ENCODE peak calls at places on chromosomes 16 and 17, in six cellular contexts. One of them, this sample, is unnamed.

GRCh38 chr16:58026139-58026704 is 668 bp downstream of the MMP15 start:
- DNase-seq in NCI-H1105: no peak
- DNase-seq in NCI-H1694: no peak
- DNase-seq in activated CD4-positive, alpha-beta T cell treated with anti-CD3 and anti-CD28 coated beads, Interleukin-2, amount 50 U/mL, for 24 hours: no peak
- DNase-seq in left ventricle myocardium inferior: peak; percentile 66
- DNase-seq in HTR-8/SVneo: peak; percentile 41
- DNase-seq in this sample: no peak

GRCh38 chr17:63998721-63999679 is 849 bp downstream of the PRR29 start:
- DNase-seq in NCI-H1105: no peak
- DNase-seq in NCI-H1694: no peak
- DNase-seq in activated CD4-positive, alpha-beta T cell treated with anti-CD3 and anti-CD28 coated beads, Interleukin-2, amount 50 U/mL, for 24 hours: no peak
- DNase-seq in left ventricle myocardium inferior: no peak
- DNase-seq in HTR-8/SVneo: no peak
- DNase-seq in this sample: no peak

GRCh38 chr17:63819585-63820537 is 7.4 kb upstream of the PSMC5 start:
- DNase-seq in NCI-H1105: no peak
- DNase-seq in NCI-H1694: no peak
- DNase-seq in activated CD4-positive, alpha-beta T cell treated with anti-CD3 and anti-CD28 coated beads, Interleukin-2, amount 50 U/mL, for 24 hours: no peak
- DNase-seq in left ventricle myocardium inferior: peak; percentile 13
- DNase-seq in HTR-8/SVneo: no peak
- DNase-seq in this sample: no peak

GRCh38 chr16:31081428-31082351 is 7.1 kb downstream of the PRSS53 start:
- DNase-seq in NCI-H1105: no peak
- DNase-seq in NCI-H1694: no peak
- DNase-seq in activated CD4-positive, alpha-beta T cell treated with anti-CD3 and anti-CD28 coated beads, Interleukin-2, amount 50 U/mL, for 24 hours: no peak
- DNase-seq in left ventricle myocardium inferior: no peak
- DNase-seq in HTR-8/SVneo: no peak
- DNase-seq in this sample: no peak

GRCh38 chr17:41404024-41404651 is 6.7 kb upstream of the KRT31 start:
- DNase-seq in NCI-H1105: peak; percentile 65
- DNase-seq in NCI-H1694: no peak
- DNase-seq in activated CD4-positive, alpha-beta T cell treated with anti-CD3 and anti-CD28 coated beads, Interleukin-2, amount 50 U/mL, for 24 hours: peak; percentile 4
- DNase-seq in left ventricle myocardium inferior: no peak
- DNase-seq in HTR-8/SVneo: peak; percentile 88
- DNase-seq in this sample: peak; percentile 56

GRCh38 chr16:70428178-70428998 is 10.5 kb downstream of the ST3GAL2 start:
- DNase-seq in NCI-H1105: no peak
- DNase-seq in NCI-H1694: no peak
- DNase-seq in activated CD4-positive, alpha-beta T cell treated with anti-CD3 and anti-CD28 coated beads, Interleukin-2, amount 50 U/mL, for 24 hours: no peak
- DNase-seq in left ventricle myocardium inferior: peak; percentile 97
- DNase-seq in HTR-8/SVneo: peak; percentile 97
- DNase-seq in this sample: no peak

GRCh38 chr16:25443994-25444393 is 186.3 kb upstream of the ZKSCAN2 start:
- DNase-seq in NCI-H1105: no peak
- DNase-seq in NCI-H1694: no peak
- DNase-seq in activated CD4-positive, alpha-beta T cell treated with anti-CD3 and anti-CD28 coated beads, Interleukin-2, amount 50 U/mL, for 24 hours: no peak
- DNase-seq in left ventricle myocardium inferior: no peak
- DNase-seq in HTR-8/SVneo: no peak
- DNase-seq in this sample: no peak

GRCh38 chr17:8300629-8301242 is 5.5 kb upstream of the SLC25A35 start:
- DNase-seq in NCI-H1105: peak; percentile 74
- DNase-seq in NCI-H1694: peak; percentile 54
- DNase-seq in activated CD4-positive, alpha-beta T cell treated with anti-CD3 and anti-CD28 coated beads, Interleukin-2, amount 50 U/mL, for 24 hours: peak; percentile 31
- DNase-seq in left ventricle myocardium inferior: peak; percentile 39
- DNase-seq in HTR-8/SVneo: peak; percentile 90
- DNase-seq in this sample: peak; percentile 22

GRCh38 chr16:3549906-3550305 is 27.3 kb downstream of the NLRC3 start:
- DNase-seq in NCI-H1105: no peak
- DNase-seq in NCI-H1694: no peak
- DNase-seq in activated CD4-positive, alpha-beta T cell treated with anti-CD3 and anti-CD28 coated beads, Interleukin-2, amount 50 U/mL, for 24 hours: no peak
- DNase-seq in left ventricle myocardium inferior: no peak
- DNase-seq in HTR-8/SVneo: no peak
- DNase-seq in this sample: no peak

GRCh38 chr16:2473999-2474876 is 689 bp upstream of the TBC1D24 start:
- DNase-seq in NCI-H1105: no peak
- DNase-seq in NCI-H1694: no peak
- DNase-seq in activated CD4-positive, alpha-beta T cell treated with anti-CD3 and anti-CD28 coated beads, Interleukin-2, amount 50 U/mL, for 24 hours: peak; percentile 26
- DNase-seq in left ventricle myocardium inferior: peak; percentile 56
- DNase-seq in HTR-8/SVneo: no peak
- DNase-seq in this sample: no peak

GRCh38 chr17:51260237-51260959 is at the start of gene UTP18:
- DNase-seq in NCI-H1105: peak; percentile 93
- DNase-seq in NCI-H1694: peak; percentile 91
- DNase-seq in activated CD4-positive, alpha-beta T cell treated with anti-CD3 and anti-CD28 coated beads, Interleukin-2, amount 50 U/mL, for 24 hours: peak; percentile 85
- DNase-seq in left ventricle myocardium inferior: peak; percentile 97
- DNase-seq in HTR-8/SVneo: peak; percentile 96
- DNase-seq in this sample: peak; percentile 99

GRCh38 chr16:87790278-87791023 is 24.7 kb upstream of the KLHDC4 start:
- DNase-seq in NCI-H1105: peak; percentile 68
- DNase-seq in NCI-H1694: no peak
- DNase-seq in activated CD4-positive, alpha-beta T cell treated with anti-CD3 and anti-CD28 coated beads, Interleukin-2, amount 50 U/mL, for 24 hours: no peak
- DNase-seq in left ventricle myocardium inferior: peak; percentile 44
- DNase-seq in HTR-8/SVneo: peak; percentile 25
- DNase-seq in this sample: no peak

GRCh38 chr16:74297296-74297665 is 667 bp downstream of the PSMD7 start:
- DNase-seq in NCI-H1105: no peak
- DNase-seq in NCI-H1694: no peak
- DNase-seq in activated CD4-positive, alpha-beta T cell treated with anti-CD3 and anti-CD28 coated beads, Interleukin-2, amount 50 U/mL, for 24 hours: peak; percentile 11
- DNase-seq in left ventricle myocardium inferior: no peak
- DNase-seq in HTR-8/SVneo: peak; percentile 31
- DNase-seq in this sample: no peak

GRCh38 chr17:16322636-16323035 is 30.6 kb downstream of the CENPV start:
- DNase-seq in NCI-H1105: no peak
- DNase-seq in NCI-H1694: no peak
- DNase-seq in activated CD4-positive, alpha-beta T cell treated with anti-CD3 and anti-CD28 coated beads, Interleukin-2, amount 50 U/mL, for 24 hours: no peak
- DNase-seq in left ventricle myocardium inferior: no peak
- DNase-seq in HTR-8/SVneo: no peak
- DNase-seq in this sample: no peak

GRCh38 chr17:36048061-36048460 is 16.0 kb upstream of the CCL18 start:
- DNase-seq in NCI-H1105: no peak
- DNase-seq in NCI-H1694: no peak
- DNase-seq in activated CD4-positive, alpha-beta T cell treated with anti-CD3 and anti-CD28 coated beads, Interleukin-2, amount 50 U/mL, for 24 hours: no peak
- DNase-seq in left ventricle myocardium inferior: no peak
- DNase-seq in HTR-8/SVneo: no peak
- DNase-seq in this sample: no peak

GRCh38 chr17:72119963-72120877 is 600 bp upstream of the SOX9 start:
- DNase-seq in NCI-H1105: peak; percentile 39
- DNase-seq in NCI-H1694: no peak
- DNase-seq in activated CD4-positive, alpha-beta T cell treated with anti-CD3 and anti-CD28 coated beads, Interleukin-2, amount 50 U/mL, for 24 hours: no peak
- DNase-seq in left ventricle myocardium inferior: peak; percentile 50
- DNase-seq in HTR-8/SVneo: no peak
- DNase-seq in this sample: peak; percentile 75

GRCh38 chr16:49918257-49918656 is 62.3 kb upstream of the ZNF423 start:
- DNase-seq in NCI-H1105: no peak
- DNase-seq in NCI-H1694: no peak
- DNase-seq in activated CD4-positive, alpha-beta T cell treated with anti-CD3 and anti-CD28 coated beads, Interleukin-2, amount 50 U/mL, for 24 hours: no peak
- DNase-seq in left ventricle myocardium inferior: no peak
- DNase-seq in HTR-8/SVneo: no peak
- DNase-seq in this sample: no peak

GRCh38 chr16:50671644-50672260 is 9.4 kb downstream of the SNX20 start:
- DNase-seq in NCI-H1105: peak; percentile 8
- DNase-seq in NCI-H1694: peak; percentile 49
- DNase-seq in activated CD4-positive, alpha-beta T cell treated with anti-CD3 and anti-CD28 coated beads, Interleukin-2, amount 50 U/mL, for 24 hours: peak; percentile 43
- DNase-seq in left ventricle myocardium inferior: no peak
- DNase-seq in HTR-8/SVneo: no peak
- DNase-seq in this sample: no peak

GRCh38 chr16:3017806-3018506 is at the start of gene CLDN6:
- DNase-seq in NCI-H1105: no peak
- DNase-seq in NCI-H1694: peak; percentile 61
- DNase-seq in activated CD4-positive, alpha-beta T cell treated with anti-CD3 and anti-CD28 coated beads, Interleukin-2, amount 50 U/mL, for 24 hours: no peak
- DNase-seq in left ventricle myocardium inferior: no peak
- DNase-seq in HTR-8/SVneo: no peak
- DNase-seq in this sample: no peak

GRCh38 chr17:28746611-28747045 is 2.8 kb downstream of the TRAF4 start:
- DNase-seq in NCI-H1105: no peak
- DNase-seq in NCI-H1694: peak; percentile 81
- DNase-seq in activated CD4-positive, alpha-beta T cell treated with anti-CD3 and anti-CD28 coated beads, Interleukin-2, amount 50 U/mL, for 24 hours: no peak
- DNase-seq in left ventricle myocardium inferior: no peak
- DNase-seq in HTR-8/SVneo: no peak
- DNase-seq in this sample: peak; percentile 53

This sample was measured in NCI-H774.